ENCODE peak calls at places on chromosomes 7 and 10, in eight cellular contexts. M is astrocyte of the spinal cord; C is CD8-positive, alpha-beta T cell; K is pons; H is NCI-H1092; J is T-helper 1 cell; Y is hippocampal formation; U is activated T-cell treated with anti-CD3 and anti-CD28 coated beads, Interleukin-2, amount 50 U/mL, for 4 hours. D is an unnamed sample.

GRCh38 chr7:44280993-44281721 is 44.2 kb downstream of the CAMK2B start:
- DNase-seq in M (no peak), C (no peak), K (no peak), H (no peak), J (peak), Y (no peak), U (peak), D (no peak)

GRCh38 chr10:47315426-47315825 is 6.8 kb upstream of the GDF2 start:
- DNase-seq in M (no peak), C (no peak), K (no peak), H (no peak), J (no peak), Y (no peak), U (no peak), D (no peak)

GRCh38 chr10:33422779-33423520 is 88.5 kb upstream of the NRP1 start:
- DNase-seq in M (peak), C (no peak), K (no peak), H (peak), J (no peak), Y (no peak), U (no peak), D (no peak)

GRCh38 chr10:86189891-86190290 is 176.7 kb downstream of the GRID1 start:
- DNase-seq in M (no peak), C (no peak), K (no peak), H (no peak), J (no peak), Y (no peak), U (no peak), D (no peak)

GRCh38 chr7:3214090-3214413 is 87.0 kb upstream of the SDK1 start:
- DNase-seq in M (no peak), C (no peak), K (no peak), H (no peak), J (no peak), Y (no peak), U (no peak), D (no peak)

GRCh38 chr7:33425385-33425784 is 296.0 kb downstream of the BBS9 start:
- DNase-seq in M (no peak), C (no peak), K (no peak), H (no peak), J (no peak), Y (no peak), U (no peak), D (no peak)

GRCh38 chr10:12868229-12868628 is 133.3 kb downstream of the CCDC3 start:
- DNase-seq in M (no peak), C (no peak), K (no peak), H (no peak), J (no peak), Y (no peak), U (no peak), D (no peak)

GRCh38 chr7:34036069-34036920 is 131.0 kb downstream of the BMPER start:
- DNase-seq in M (no peak), C (no peak), K (no peak), H (no peak), J (no peak), Y (no peak), U (no peak), D (no peak)

GRCh38 chr7:29878081-29878688 is 71.9 kb downstream of the WIPF3 start:
- DNase-seq in M (peak), C (peak), K (no peak), H (peak), J (no peak), Y (no peak), U (no peak), D (no peak)

GRCh38 chr10:76299501-76299900 is 868.1 kb downstream of the LRMDA start:
- DNase-seq in M (no peak), C (no peak), K (no peak), H (no peak), J (no peak), Y (no peak), U (no peak), D (no peak)

GRCh38 chr10:70729763-70730357 is 55.3 kb downstream of the TBATA start:
- DNase-seq in M (no peak), C (no peak), K (no peak), H (peak), J (no peak), Y (no peak), U (no peak), D (no peak)

GRCh38 chr10:5692476-5693358 is 8.1 kb downstream of the TASOR2 start:
- DNase-seq in M (peak), C (peak), K (peak), H (peak), J (peak), Y (peak), U (peak), D (no peak)

GRCh38 chr7:116834815-116835533 is 27.4 kb upstream of the CAPZA2 start:
- DNase-seq in M (peak), C (no peak), K (no peak), H (no peak), J (no peak), Y (no peak), U (no peak), D (no peak)

GRCh38 chr10:130138479-130138866 is 2.3 kb downstream of the GLRX3 start:
- DNase-seq in M (peak), C (no peak), K (no peak), H (no peak), J (no peak), Y (no peak), U (no peak), D (no peak)

GRCh38 chr7:45927724-45928123 is 6.7 kb upstream of the IGFBP3 start:
- DNase-seq in M (no peak), C (no peak), K (no peak), H (no peak), J (no peak), Y (no peak), U (no peak), D (no peak)

GRCh38 chr10:77983384-77984341 is 45.7 kb downstream of the POLR3A start:
- DNase-seq in M (peak), C (no peak), K (no peak), H (no peak), J (no peak), Y (no peak), U (no peak), D (peak)

GRCh38 chr7:35695628-35695888 is 623 bp upstream of the HERPUD2 start:
- DNase-seq in M (no peak), C (peak), K (no peak), H (no peak), J (no peak), Y (no peak), U (peak), D (no peak)

GRCh38 chr10:73263948-73264347 is 11.5 kb upstream of the MRPS16 start:
- DNase-seq in M (peak), C (no peak), K (peak), H (no peak), J (no peak), Y (no peak), U (no peak), D (no peak)

GRCh38 chr7:101553018-101553770 is 75.9 kb downstream of the MYL10 start:
- DNase-seq in M (no peak), C (no peak), K (no peak), H (no peak), J (no peak), Y (no peak), U (no peak), D (no peak)

GRCh38 chr10:75021851-75022250 is 89.6 kb upstream of the SAMD8 start:
- DNase-seq in M (no peak), C (no peak), K (no peak), H (peak), J (no peak), Y (no peak), U (no peak), D (no peak)

GRCh38 chr7:81482600-81483186 is 287.2 kb downstream of the HGF start:
- DNase-seq in M (peak), C (no peak), K (peak), H (no peak), J (no peak), Y (no peak), U (no peak), D (no peak)

GRCh38 chr7:56046728-56047445 is 4.4 kb downstream of the PSPH start:
- DNase-seq in M (peak), C (no peak), K (no peak), H (no peak), J (no peak), Y (no peak), U (no peak), D (peak)

GRCh38 chr10:96266118-96266770 is 5.1 kb downstream of the BLNK start:
- DNase-seq in M (no peak), C (no peak), K (no peak), H (peak), J (no peak), Y (no peak), U (no peak), D (no peak)

GRCh38 chr10:28367865-28368541 is 65.1 kb upstream of the MPP7 start:
- DNase-seq in M (no peak), C (peak), K (peak), H (no peak), J (peak), Y (no peak), U (peak), D (no peak)

GRCh38 chr10:80485410-80486135 is 31.5 kb downstream of the TSPAN14 start:
- DNase-seq in M (no peak), C (no peak), K (no peak), H (no peak), J (no peak), Y (no peak), U (no peak), D (no peak)

GRCh38 chr10:22334414-22335203 is 10.7 kb upstream of the SPAG6 start:
- DNase-seq in M (no peak), C (no peak), K (no peak), H (no peak), J (no peak), Y (no peak), U (no peak), D (no peak)

GRCh38 chr10:85916999-85917573 is 449.5 kb downstream of the GRID1 start:
- DNase-seq in M (no peak), C (no peak), K (peak), H (peak), J (no peak), Y (no peak), U (no peak), D (no peak)

GRCh38 chr10:19250542-19250941 is 201.9 kb downstream of the MALRD1 start:
- DNase-seq in M (no peak), C (no peak), K (no peak), H (no peak), J (no peak), Y (no peak), U (no peak), D (no peak)

GRCh38 chr10:124465003-124465776 is 3.6 kb downstream of the LHPP start:
- DNase-seq in M (no peak), C (no peak), K (no peak), H (no peak), J (no peak), Y (no peak), U (no peak), D (no peak)

GRCh38 chr7:136274636-136275345 is 297.6 kb upstream of the MTPN start:
- DNase-seq in M (no peak), C (no peak), K (no peak), H (no peak), J (no peak), Y (no peak), U (no peak), D (no peak)

D was measured in GM04504.